ENCODE peak calls at places on chromosome 2, in seven cellular contexts. R is H1; M is COR-L47; J is NCI-H1092; I is astrocyte of the spinal cord; G is stimulated activated CD4-positive, alpha-beta T cell treated with anti-CD3 and anti-CD28 coated beads, Interleukin-1b, Interleukin-23, amount 100 ng/mL, for 48 hours; W is activated T-helper 1 cell treated with Interleukin-2 at 50 U/mL for 16 hours. P is an unnamed sample.

GRCh38 chr2:65015731-65016130 is 26.5 kb downstream of the SLC1A4 start:
- DNase-seq in G (no peak), I (peak), M (no peak), W (no peak), R (no peak), J (no peak), P (no peak)

GRCh38 chr2:179818546-179818945 is 42.9 kb downstream of the ZNF385B start:
- DNase-seq in G (no peak), J (no peak), I (peak), M (no peak), R (no peak), W (no peak), P (no peak)

GRCh38 chr2:217822296-217823252 is 180.2 kb downstream of the TNS1 start:
- DNase-seq in J (no peak), I (no peak), M (no peak), G (no peak), R (no peak), W (no peak), P (no peak)

GRCh38 chr2:109446531-109447131 is 167.1 kb downstream of the SEPTIN10 start:
- DNase-seq in J (no peak), I (no peak), G (no peak), W (no peak), R (no peak), M (no peak), P (no peak)

GRCh38 chr2:232147440-232148077 is 186.0 kb downstream of the DIS3L2 start:
- DNase-seq in G (no peak), W (no peak), I (no peak), R (no peak), M (no peak), J (no peak), P (no peak)

GRCh38 chr2:134762508-134762907 is 43.7 kb upstream of the TMEM163 start:
- DNase-seq in J (no peak), R (no peak), M (no peak), I (no peak), G (no peak), W (no peak), P (no peak)

GRCh38 chr2:127050803-127051115 is 56.2 kb downstream of the BIN1 start:
- DNase-seq in R (no peak), I (no peak), W (no peak), G (no peak), J (no peak), M (no peak), P (no peak)

GRCh38 chr2:105775809-105776559 is 31.3 kb downstream of the NCK2 start:
- DNase-seq in J (no peak), R (no peak), M (peak), G (no peak), W (no peak), I (no peak), P (no peak)

GRCh38 chr2:88753833-88754584 is 62.5 kb downstream of the RPIA start:
- DNase-seq in R (no peak), W (no peak), G (peak), M (no peak), I (peak), J (no peak), P (peak)

GRCh38 chr2:173999272-173999671 is 34.1 kb upstream of the SP3 start:
- DNase-seq in M (no peak), I (no peak), W (no peak), R (no peak), G (no peak), J (no peak), P (no peak)

GRCh38 chr2:9782197-9782719 is 61.0 kb upstream of the TAF1B start:
- DNase-seq in I (no peak), J (no peak), W (peak), R (no peak), G (peak), M (no peak), P (peak)

GRCh38 chr2:146374505-146374904 is 1470.3 kb upstream of the ACVR2A start:
- DNase-seq in R (no peak), W (no peak), G (no peak), M (no peak), J (no peak), I (no peak), P (no peak)